ENCODE peak calls at places on chromosomes 13 and 19, in ten cellular contexts. One of them, this sample, is unnamed.

GRCh38 chr13:101210774-101211173 is 205.5 kb downstream of the NALCN start:
- DNase-seq in tibial nerve: no peak
- DNase-seq in endothelial cell of umbilical vein: peak
- DNase-seq in NB4: no peak
- DNase-seq in ovary: no peak
- DNase-seq in breast epithelium: no peak
- DNase-seq in transverse colon: no peak
- DNase-seq in Peyer's patch: no peak
- DNase-seq in suprapubic skin: no peak
- DNase-seq in A549: no peak
- DNase-seq in this sample: no peak

GRCh38 chr13:45207319-45207718 is 6.5 kb upstream of the KCTD4 start:
- DNase-seq in tibial nerve: no peak
- DNase-seq in endothelial cell of umbilical vein: no peak
- DNase-seq in NB4: no peak
- DNase-seq in ovary: no peak
- DNase-seq in breast epithelium: no peak
- DNase-seq in transverse colon: no peak
- DNase-seq in Peyer's patch: no peak
- DNase-seq in suprapubic skin: no peak
- DNase-seq in A549: no peak
- DNase-seq in this sample: no peak

GRCh38 chr13:94115054-94115453 is 364.4 kb downstream of the DCT start:
- DNase-seq in tibial nerve: no peak
- DNase-seq in endothelial cell of umbilical vein: no peak
- DNase-seq in NB4: peak
- DNase-seq in ovary: no peak
- DNase-seq in breast epithelium: no peak
- DNase-seq in transverse colon: no peak
- DNase-seq in Peyer's patch: no peak
- DNase-seq in suprapubic skin: no peak
- DNase-seq in A549: no peak
- DNase-seq in this sample: no peak

GRCh38 chr13:21849323-21849722 is 178.4 kb downstream of the FGF9 start:
- DNase-seq in tibial nerve: no peak
- DNase-seq in endothelial cell of umbilical vein: no peak
- DNase-seq in NB4: peak
- DNase-seq in ovary: no peak
- DNase-seq in breast epithelium: no peak
- DNase-seq in transverse colon: no peak
- DNase-seq in Peyer's patch: no peak
- DNase-seq in suprapubic skin: no peak
- DNase-seq in A549: peak
- DNase-seq in this sample: peak

GRCh38 chr13:73429691-73430090 is 370.9 kb downstream of the KLF5 start:
- DNase-seq in tibial nerve: no peak
- DNase-seq in endothelial cell of umbilical vein: no peak
- DNase-seq in NB4: no peak
- DNase-seq in ovary: no peak
- DNase-seq in breast epithelium: no peak
- DNase-seq in transverse colon: no peak
- DNase-seq in Peyer's patch: no peak
- DNase-seq in suprapubic skin: no peak
- DNase-seq in A549: peak
- DNase-seq in this sample: no peak

GRCh38 chr13:93169980-93170379 is 56.6 kb upstream of the GPC6 start:
- DNase-seq in tibial nerve: no peak
- DNase-seq in endothelial cell of umbilical vein: no peak
- DNase-seq in NB4: no peak
- DNase-seq in ovary: no peak
- DNase-seq in breast epithelium: no peak
- DNase-seq in transverse colon: no peak
- DNase-seq in Peyer's patch: no peak
- DNase-seq in suprapubic skin: no peak
- DNase-seq in A549: peak
- DNase-seq in this sample: no peak

GRCh38 chr19:44278181-44278690 is 18.6 kb downstream of the ZNF233 start:
- DNase-seq in tibial nerve: no peak
- DNase-seq in endothelial cell of umbilical vein: no peak
- DNase-seq in NB4: no peak
- DNase-seq in ovary: no peak
- DNase-seq in breast epithelium: no peak
- DNase-seq in transverse colon: no peak
- DNase-seq in Peyer's patch: no peak
- DNase-seq in suprapubic skin: no peak
- DNase-seq in A549: no peak
- DNase-seq in this sample: no peak

GRCh38 chr19:43470288-43470687 is 4.9 kb upstream of the LYPD3 start:
- DNase-seq in tibial nerve: no peak
- DNase-seq in endothelial cell of umbilical vein: no peak
- DNase-seq in NB4: no peak
- DNase-seq in ovary: no peak
- DNase-seq in breast epithelium: no peak
- DNase-seq in transverse colon: no peak
- DNase-seq in Peyer's patch: no peak
- DNase-seq in suprapubic skin: no peak
- DNase-seq in A549: no peak
- DNase-seq in this sample: no peak

DNA sequence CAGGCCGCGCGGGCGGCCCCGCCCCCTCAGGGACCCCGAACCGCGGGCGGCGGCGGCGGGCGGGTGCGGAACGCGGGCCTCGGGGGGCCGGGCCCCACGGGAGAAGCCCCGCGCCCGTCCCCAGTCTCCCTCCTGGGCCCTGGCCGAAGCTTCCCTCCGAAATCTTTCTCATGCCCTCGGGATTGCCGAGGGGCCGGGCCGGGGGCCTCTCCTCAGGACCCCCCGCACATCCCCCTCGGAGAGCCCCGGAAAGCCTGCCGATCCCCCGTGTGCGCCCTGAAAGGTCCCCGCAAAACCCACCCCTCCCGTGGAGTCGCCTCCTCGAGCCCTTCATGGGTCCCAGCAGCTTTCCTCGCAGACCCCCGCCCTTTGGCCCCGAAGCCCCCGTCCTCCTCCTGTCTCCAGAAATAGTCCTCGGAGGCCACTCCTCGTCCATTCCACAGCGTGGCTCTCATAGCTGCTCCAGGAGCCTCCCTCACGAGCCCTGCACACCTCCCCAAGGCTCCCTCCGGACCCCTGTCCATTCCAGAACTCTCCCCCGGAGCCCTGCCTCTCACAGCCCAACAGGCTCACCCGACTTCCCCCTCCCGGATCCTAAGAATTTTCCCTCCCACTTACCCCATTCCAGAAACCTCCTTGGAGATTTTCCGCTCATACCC is 555 bp downstream of the SAMD4B start:
- DNase-seq in tibial nerve: no peak
- DNase-seq in endothelial cell of umbilical vein: no peak
- DNase-seq in NB4: no peak
- DNase-seq in ovary: peak
- DNase-seq in breast epithelium: no peak
- DNase-seq in transverse colon: peak
- DNase-seq in Peyer's patch: no peak
- DNase-seq in suprapubic skin: peak
- DNase-seq in A549: no peak
- DNase-seq in this sample: peak
- TF ChIP-seq POLR2A in tibial nerve: no peak
- TF ChIP-seq POLR2A in endothelial cell of umbilical vein: no peak
- TF ChIP-seq POLR2A in NB4: no peak
- TF ChIP-seq POLR2A in ovary: no peak
- TF ChIP-seq POLR2A in breast epithelium: no peak
- TF ChIP-seq POLR2A in transverse colon: no peak
- TF ChIP-seq POLR2A in Peyer's patch: no peak
- TF ChIP-seq POLR2A in suprapubic skin: no peak
- TF ChIP-seq POLR2A in A549: no peak
- TF ChIP-seq POLR2A in this sample: no peak

GRCh38 chr19:40363128-40363527 is 14.6 kb downstream of the PLD3 start:
- DNase-seq in tibial nerve: no peak
- DNase-seq in endothelial cell of umbilical vein: no peak
- DNase-seq in NB4: peak
- DNase-seq in ovary: no peak
- DNase-seq in breast epithelium: no peak
- DNase-seq in transverse colon: no peak
- DNase-seq in Peyer's patch: no peak
- DNase-seq in suprapubic skin: no peak
- DNase-seq in A549: no peak
- DNase-seq in this sample: peak

GRCh38 chr19:40367577-40368434 is 19.3 kb downstream of the PLD3 start:
- DNase-seq in tibial nerve: no peak
- DNase-seq in endothelial cell of umbilical vein: no peak
- DNase-seq in NB4: no peak
- DNase-seq in ovary: no peak
- DNase-seq in breast epithelium: no peak
- DNase-seq in transverse colon: no peak
- DNase-seq in Peyer's patch: no peak
- DNase-seq in suprapubic skin: no peak
- DNase-seq in A549: no peak
- DNase-seq in this sample: no peak

GRCh38 chr19:40365010-40365409 is 16.5 kb downstream of the PLD3 start:
- DNase-seq in tibial nerve: no peak
- DNase-seq in endothelial cell of umbilical vein: no peak
- DNase-seq in NB4: no peak
- DNase-seq in ovary: no peak
- DNase-seq in breast epithelium: no peak
- DNase-seq in transverse colon: no peak
- DNase-seq in Peyer's patch: no peak
- DNase-seq in suprapubic skin: no peak
- DNase-seq in A549: no peak
- DNase-seq in this sample: peak

GRCh38 chr19:40366697-40367561 is 18.4 kb downstream of the PLD3 start:
- DNase-seq in tibial nerve: no peak
- DNase-seq in endothelial cell of umbilical vein: no peak
- DNase-seq in NB4: peak
- DNase-seq in ovary: no peak
- DNase-seq in breast epithelium: no peak
- DNase-seq in transverse colon: no peak
- DNase-seq in Peyer's patch: no peak
- DNase-seq in suprapubic skin: no peak
- DNase-seq in A549: peak
- DNase-seq in this sample: peak

DNA sequence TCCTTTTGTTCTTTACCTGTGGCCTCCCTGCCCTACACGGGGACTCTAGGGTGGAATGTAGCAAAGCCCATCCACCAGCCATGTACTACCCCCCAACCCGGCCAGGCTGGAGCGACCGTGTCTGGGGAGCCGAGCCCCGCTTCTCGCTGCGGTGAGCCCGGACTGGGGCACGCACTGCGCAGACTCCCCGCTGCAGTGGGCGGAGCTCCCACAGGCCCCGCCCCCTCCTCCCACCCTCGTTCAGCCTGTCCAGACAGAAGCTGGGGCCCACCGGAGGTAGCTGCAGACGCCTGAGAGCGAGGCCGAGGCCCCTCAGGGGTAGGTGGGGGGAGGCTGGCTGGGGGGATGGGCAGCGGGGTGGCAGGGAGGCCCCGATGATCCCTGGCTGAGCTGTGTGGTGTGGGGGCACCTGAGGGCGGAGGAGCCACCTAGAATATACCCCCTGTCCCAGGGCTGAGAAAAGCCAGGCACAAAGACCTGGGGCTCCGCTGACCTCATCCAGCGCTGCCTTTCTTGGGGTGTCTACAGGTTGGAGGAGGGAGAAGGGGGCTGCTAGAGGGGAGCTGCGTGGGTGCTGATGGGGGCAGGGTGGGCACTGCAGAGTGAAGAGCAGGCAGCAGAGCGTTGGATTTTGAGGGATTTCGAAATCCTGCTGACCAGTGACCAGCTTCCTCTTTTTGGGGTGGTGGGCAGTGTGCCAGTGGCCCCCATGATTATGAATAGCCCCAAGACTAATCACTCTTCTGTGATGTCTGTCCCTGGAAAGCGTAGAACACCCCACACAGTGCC is 17.3 kb downstream of the PLD3 start:
- DNase-seq in tibial nerve: peak
- DNase-seq in endothelial cell of umbilical vein: peak
- DNase-seq in NB4: peak
- DNase-seq in ovary: peak
- DNase-seq in breast epithelium: no peak
- DNase-seq in transverse colon: peak
- DNase-seq in Peyer's patch: peak
- DNase-seq in suprapubic skin: no peak
- DNase-seq in A549: peak
- DNase-seq in this sample: peak
- TF ChIP-seq POLR2A in tibial nerve: no peak
- TF ChIP-seq POLR2A in endothelial cell of umbilical vein: peak
- TF ChIP-seq POLR2A in NB4: no peak
- TF ChIP-seq POLR2A in ovary: no peak
- TF ChIP-seq POLR2A in breast epithelium: no peak
- TF ChIP-seq POLR2A in transverse colon: peak
- TF ChIP-seq POLR2A in Peyer's patch: no peak
- TF ChIP-seq POLR2A in suprapubic skin: no peak
- TF ChIP-seq POLR2A in A549: peak
- TF ChIP-seq POLR2A in this sample: no peak

GRCh38 chr19:13116282-13117175 is at the start of gene TRMT1:
- DNase-seq in tibial nerve: peak
- DNase-seq in endothelial cell of umbilical vein: peak
- DNase-seq in NB4: peak
- DNase-seq in ovary: peak
- DNase-seq in breast epithelium: peak
- DNase-seq in transverse colon: peak
- DNase-seq in Peyer's patch: peak
- DNase-seq in suprapubic skin: peak
- DNase-seq in A549: peak
- DNase-seq in this sample: peak
- TF ChIP-seq POLR2A in tibial nerve: peak
- TF ChIP-seq POLR2A in endothelial cell of umbilical vein: peak
- TF ChIP-seq POLR2A in NB4: peak
- TF ChIP-seq POLR2A in ovary: peak
- TF ChIP-seq POLR2A in breast epithelium: no peak
- TF ChIP-seq POLR2A in transverse colon: peak
- TF ChIP-seq POLR2A in Peyer's patch: peak
- TF ChIP-seq POLR2A in suprapubic skin: no peak
- TF ChIP-seq POLR2A in A549: peak
- TF ChIP-seq POLR2A in this sample: no peak

DNA sequence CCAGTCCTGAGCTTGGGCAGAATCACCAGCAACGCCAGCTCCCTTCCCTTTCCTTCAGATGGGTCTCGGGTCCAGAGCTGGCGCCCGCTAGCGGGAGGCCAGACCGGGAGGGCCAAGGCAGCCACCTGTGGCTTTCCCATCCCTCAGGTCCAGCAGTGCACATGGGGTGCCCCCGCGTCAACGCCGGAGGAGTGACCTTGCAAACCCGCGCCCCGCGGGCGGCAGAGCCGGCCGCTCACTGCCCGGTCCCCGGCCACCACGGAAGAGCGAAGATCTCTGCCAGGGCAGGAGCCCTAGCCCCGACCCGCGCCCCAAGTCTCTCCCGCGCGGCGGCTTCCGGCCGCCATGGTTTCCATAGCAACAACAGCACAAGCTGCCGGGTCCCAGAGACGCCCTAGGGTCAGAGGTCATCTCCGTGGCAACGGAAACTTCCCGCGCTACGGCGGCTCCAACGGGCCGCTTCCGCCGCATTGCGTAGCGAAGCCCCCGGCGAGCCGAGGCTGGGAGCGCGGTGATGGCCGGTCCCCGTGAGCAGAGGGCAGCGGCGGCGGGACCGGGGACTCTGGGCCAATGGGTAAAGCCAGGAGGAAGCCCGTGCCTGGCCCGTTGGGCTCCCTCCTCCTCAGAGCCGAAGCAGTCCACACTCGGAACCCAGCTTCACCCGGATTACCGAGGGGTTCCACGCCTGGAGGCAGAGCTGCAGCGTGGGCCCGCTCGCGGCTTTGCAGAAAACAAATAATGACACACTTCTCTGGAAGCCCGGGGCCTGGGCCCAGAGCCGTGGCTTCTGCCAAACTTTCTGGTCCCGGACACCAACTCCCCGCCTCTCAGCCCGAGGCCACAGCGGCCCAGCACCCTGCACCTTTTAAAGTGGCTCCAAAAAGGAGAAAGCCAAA is 7.4 kb downstream of the FGF14 start:
- DNase-seq in tibial nerve: peak
- DNase-seq in endothelial cell of umbilical vein: peak
- DNase-seq in NB4: no peak
- DNase-seq in ovary: peak
- DNase-seq in breast epithelium: peak
- DNase-seq in transverse colon: peak
- DNase-seq in Peyer's patch: peak
- DNase-seq in suprapubic skin: peak
- DNase-seq in A549: peak
- DNase-seq in this sample: peak
- TF ChIP-seq POLR2A in tibial nerve: peak
- TF ChIP-seq POLR2A in endothelial cell of umbilical vein: no peak
- TF ChIP-seq POLR2A in NB4: no peak
- TF ChIP-seq POLR2A in ovary: peak
- TF ChIP-seq POLR2A in breast epithelium: no peak
- TF ChIP-seq POLR2A in transverse colon: peak
- TF ChIP-seq POLR2A in Peyer's patch: no peak
- TF ChIP-seq POLR2A in suprapubic skin: no peak
- TF ChIP-seq POLR2A in A549: no peak
- TF ChIP-seq POLR2A in this sample: peak